ENCODE peak calls at places on chromosomes 3 and 15, in eight cellular contexts. H is NAMALWA, S is left colon, G is CD14-positive monocyte, V is nucleus accumbens, F is Kasumi-1, A is HFFc6, N is LoVo. K is an unnamed sample.

GRCh38 chr3:155369735-155370134 is 76.3 kb upstream of the STRIT1 start:
- DNase-seq in H (no peak), S (no peak), G (no peak), V (no peak), F (no peak), A (no peak), N (no peak), K (no peak)

GRCh38 chr15:34318277-34319079 is 19.1 kb downstream of the SLC12A6 start:
- DNase-seq in H (peak; percentile 58), S (peak; percentile 68), G (peak; percentile 54), V (no peak), F (peak; percentile 56), A (peak; percentile 18), N (peak; percentile 89), K (peak; percentile 83)

GRCh38 chr15:78682693-78683410 is 41.8 kb upstream of the CHRNB4 start:
- DNase-seq in H (no peak), S (no peak), G (no peak), V (no peak), F (no peak), A (no peak), N (no peak), K (no peak)

GRCh38 chr3:105367063-105367405 is 325 bp downstream of the ALCAM start:
- DNase-seq in H (no peak), S (peak; percentile 52), G (no peak), V (peak; percentile 38), F (no peak), A (no peak), N (peak; percentile 18), K (no peak)

GRCh38 chr3:15368561-15369135 is 36.3 kb upstream of the SH3BP5 start:
- DNase-seq in H (no peak), S (no peak), G (no peak), V (no peak), F (no peak), A (no peak), N (no peak), K (no peak)

GRCh38 chr3:183317271-183317670 is 64.2 kb downstream of the B3GNT5 start:
- DNase-seq in H (no peak), S (no peak), G (no peak), V (no peak), F (no peak), A (no peak), N (no peak), K (no peak)

GRCh38 chr15:48945386-48945785 is 18.3 kb downstream of the SHC4 start:
- DNase-seq in H (no peak), S (no peak), G (no peak), V (no peak), F (peak; percentile 15), A (no peak), N (no peak), K (no peak)

GRCh38 chr3:131033480-131034080 is 6.9 kb downstream of the NEK11 start:
- DNase-seq in H (peak; percentile 85), S (no peak), G (no peak), V (no peak), F (peak; percentile 65), A (peak; percentile 48), N (peak; percentile 46), K (peak; percentile 70)

GRCh38 chr15:85563328-85563727 is 182.9 kb downstream of the AKAP13 start:
- DNase-seq in H (no peak), S (no peak), G (no peak), V (no peak), F (no peak), A (peak; percentile 1), N (peak; percentile 84), K (peak; percentile 84)

GRCh38 chr15:62440310-62440709 is 275.2 kb upstream of the C2CD4B start:
- DNase-seq in H (no peak), S (no peak), G (no peak), V (no peak), F (no peak), A (no peak), N (no peak), K (no peak)

GRCh38 chr3:105827101-105827634 is 41.6 kb downstream of the CBLB start:
- DNase-seq in H (no peak), S (no peak), G (no peak), V (no peak), F (no peak), A (no peak), N (no peak), K (no peak)

GRCh38 chr15:29812384-29812694 is 9.9 kb downstream of the TJP1 start:
- DNase-seq in H (no peak), S (no peak), G (no peak), V (no peak), F (no peak), A (peak; percentile 39), N (peak; percentile 13), K (peak; percentile 80)

GRCh38 chr15:25175789-25176615 is 221.2 kb downstream of the SNRPN start:
- DNase-seq in H (no peak), S (no peak), G (peak; percentile 41), V (no peak), F (no peak), A (no peak), N (no peak), K (no peak)

GRCh38 chr3:188624384-188624783 is 470.4 kb downstream of the LPP start:
- DNase-seq in H (no peak), S (no peak), G (no peak), V (no peak), F (no peak), A (peak; percentile 75), N (no peak), K (no peak)